ENCODE peak calls at places on chromosomes 11 and 22, in six cellular contexts. R is GM13976; T is ELR; B is effector memory CD8-positive, alpha-beta T cell; E is HS-5; P is NCI-H1105 treated with DMSO at 0.1 percent for 48 hours. L is an unnamed sample.

GRCh38 chr11:82980292-82980691 is 78.8 kb downstream of the DDIAS start:
- DNase-seq in R (no peak), E (peak; percentile 89), B (no peak), P (no peak), T (peak; percentile 94), L (no peak)

GRCh38 chr22:27241430-27242110 is 560.0 kb downstream of the MN1 start:
- DNase-seq in E (no peak), R (no peak), T (no peak), B (no peak), P (peak; percentile 41), L (no peak)

GRCh38 chr22:17063372-17064106 is 21.3 kb upstream of the IL17RA start:
- DNase-seq in R (no peak), B (no peak), E (no peak), T (no peak), P (no peak), L (no peak)

GRCh38 chr22:49838771-49839717 is 11.4 kb upstream of the BRD1 start:
- DNase-seq in R (peak; percentile 80), E (no peak), P (no peak), T (no peak), B (peak; percentile 89), L (no peak)

GRCh38 chr11:45982656-45983470 is 60.4 kb downstream of the LARGE2 start:
- DNase-seq in E (no peak), T (peak; percentile 79), R (no peak), P (no peak), B (no peak), L (no peak)

GRCh38 chr11:62392944-62393628 is 25.7 kb upstream of the SCGB1A1 start:
- DNase-seq in R (peak; percentile 34), B (no peak), T (peak; percentile 41), P (no peak), E (no peak), L (no peak)

GRCh38 chr11:13140028-13140870 is 131.1 kb downstream of the RASSF10 start:
- DNase-seq in T (peak; percentile 51), E (no peak), R (no peak), B (no peak), P (peak; percentile 85), L (no peak)

GRCh38 chr11:86919557-86920210 is 35.5 kb downstream of the FZD4 start:
- DNase-seq in E (no peak), B (no peak), R (peak; percentile 45), T (peak; percentile 81), P (peak; percentile 53), L (no peak)

GRCh38 chr11:41316726-41317125 is 142.7 kb downstream of the LRRC4C start:
- DNase-seq in T (no peak), R (no peak), B (no peak), E (no peak), P (no peak), L (no peak)

GRCh38 chr11:114080219-114080618 is 20.7 kb downstream of the ZBTB16 start:
- DNase-seq in B (no peak), T (no peak), E (no peak), R (no peak), P (no peak), L (no peak)

GRCh38 chr22:43867839-43868652 is 5.7 kb upstream of the SULT4A1 start:
- DNase-seq in R (no peak), P (no peak), E (no peak), B (no peak), T (peak; percentile 61), L (no peak)

GRCh38 chr11:124327775-124328174 is 7.8 kb upstream of the OR8D2 start:
- DNase-seq in R (no peak), E (no peak), B (no peak), T (no peak), P (no peak), L (no peak)

GRCh38 chr11:64787526-64788320 is 9.4 kb upstream of the SF1 start:
- DNase-seq in T (peak; percentile 64), B (peak; percentile 47), P (no peak), E (no peak), R (peak; percentile 82), L (no peak)

GRCh38 chr11:117618956-117619355 is 178.1 kb downstream of the DSCAML1 start:
- DNase-seq in T (no peak), B (no peak), P (no peak), E (no peak), R (no peak), L (no peak)

GRCh38 chr22:32964411-32965057 is 93.6 kb downstream of the SYN3 start:
- DNase-seq in E (no peak), P (no peak), R (no peak), T (no peak), B (no peak), L (no peak)

GRCh38 chr11:64872790-64873488 is 5.5 kb downstream of the EHD1 start:
- DNase-seq in T (no peak), P (no peak), R (no peak), B (no peak), E (no peak), L (no peak)

GRCh38 chr11:28476053-28476452 is 367.9 kb downstream of the METTL15 start:
- DNase-seq in T (no peak), E (no peak), P (no peak), R (no peak), B (no peak), L (no peak)

GRCh38 chr11:2564008-2564530 is 119.3 kb downstream of the KCNQ1 start:
- DNase-seq in R (no peak), E (no peak), T (no peak), B (no peak), P (no peak), L (no peak)

GRCh38 chr11:103051158-103051801 is 40.7 kb downstream of the DCUN1D5 start:
- DNase-seq in B (no peak), R (no peak), E (no peak), T (peak; percentile 26), P (no peak), L (no peak)

GRCh38 chr11:12170984-12171383 is 60.6 kb downstream of the MICAL2 start:
- DNase-seq in T (no peak), E (no peak), R (no peak), P (no peak), B (no peak), L (no peak)

GRCh38 chr11:96237759-96238158 is 105.2 kb downstream of the MAML2 start:
- DNase-seq in R (no peak), P (peak; percentile 98), T (no peak), E (no peak), B (no peak), L (no peak)

GRCh38 chr11:94791216-94791889 is 23.2 kb downstream of the AMOTL1 start:
- DNase-seq in E (no peak), R (no peak), B (no peak), P (no peak), T (no peak), L (no peak)

GRCh38 chr22:33038131-33038772 is 19.9 kb downstream of the SYN3 start:
- DNase-seq in P (no peak), B (no peak), T (no peak), R (no peak), E (no peak), L (no peak)

GRCh38 chr22:40213478-40213877 is 35.8 kb downstream of the TNRC6B start:
- DNase-seq in T (no peak), R (no peak), P (no peak), E (no peak), B (no peak), L (no peak)

GRCh38 chr11:73972620-73973449 is 9.8 kb downstream of the UCP2 start:
- DNase-seq in P (no peak), B (no peak), R (no peak), E (no peak), T (no peak), L (no peak)

L was measured in NCI-H748 treated with DMSO at 0.1 percent for 48 hours.